ENCODE peak calls at places on chromosomes 12 and 14, in ten cellular contexts. Z is MM.1S, W is ascending aorta, P is nephron progenitor cell, E is progenitor cell of endocrine pancreas, V is Calu3, X is AG04449, B is fibroblast of pulmonary artery, I is foreskin fibroblast, R is NB4. M is an unnamed sample.

GRCh38 chr12:111446631-111447570 is 41.2 kb downstream of the SH2B3 start:
- DNase-seq in X (no peak), P (no peak), I (no peak), V (no peak), W (no peak), B (no peak), R (peak; percentile 11), E (no peak), Z (no peak), M (peak; percentile 1)

GRCh38 chr12:25689996-25690501 is 137.0 kb upstream of the LMNTD1 start:
- DNase-seq in W (no peak), B (peak; percentile 39), X (no peak), V (peak; percentile 31), E (no peak), I (peak; percentile 45), R (no peak), Z (no peak), P (no peak), M (no peak)

GRCh38 chr12:130335517-130336392 is 1.9 kb upstream of the PIWIL1 start:
- DNase-seq in R (peak; percentile 71), W (no peak), V (peak; percentile 50), I (peak; percentile 26), B (peak; percentile 66), X (no peak), Z (peak; percentile 23), P (peak; percentile 57), E (peak; percentile 44), M (peak; percentile 49)

GRCh38 chr12:85920324-85920947 is 46.3 kb downstream of the NTS start:
- DNase-seq in Z (peak; percentile 66), V (no peak), B (peak; percentile 46), R (peak; percentile 42), W (no peak), X (no peak), I (no peak), E (no peak), P (no peak), M (peak; percentile 18)

GRCh38 chr14:69048456-69048855 is 69.4 kb upstream of the ACTN1 start:
- DNase-seq in E (no peak), R (no peak), B (no peak), Z (no peak), V (peak; percentile 53), P (no peak), X (no peak), W (no peak), I (no peak), M (peak; percentile 34)

GRCh38 chr14:105209091-105209490 is 28.0 kb upstream of the NUDT14 start:
- DNase-seq in E (no peak), R (no peak), I (no peak), P (no peak), V (no peak), W (no peak), Z (no peak), B (no peak), X (no peak), M (no peak)

GRCh38 chr12:64895541-64895940 is 71.1 kb downstream of the TBC1D30 start:
- DNase-seq in B (peak; percentile 16), V (no peak), Z (no peak), X (no peak), R (no peak), P (no peak), W (no peak), I (peak; percentile 78), E (no peak), M (no peak)

GRCh38 chr14:81668626-81669274 is 135.1 kb upstream of the SEL1L start:
- DNase-seq in V (no peak), E (no peak), B (no peak), Z (no peak), W (no peak), R (no peak), P (no peak), I (no peak), X (no peak), M (no peak)

GRCh38 chr12:122527478-122527944 is 462 bp downstream of the KNTC1 start:
- DNase-seq in B (no peak), Z (peak; percentile 23), R (peak; percentile 86), I (no peak), V (peak; percentile 22), E (no peak), W (no peak), P (peak; percentile 22), X (no peak), M (peak; percentile 60)

DNA sequence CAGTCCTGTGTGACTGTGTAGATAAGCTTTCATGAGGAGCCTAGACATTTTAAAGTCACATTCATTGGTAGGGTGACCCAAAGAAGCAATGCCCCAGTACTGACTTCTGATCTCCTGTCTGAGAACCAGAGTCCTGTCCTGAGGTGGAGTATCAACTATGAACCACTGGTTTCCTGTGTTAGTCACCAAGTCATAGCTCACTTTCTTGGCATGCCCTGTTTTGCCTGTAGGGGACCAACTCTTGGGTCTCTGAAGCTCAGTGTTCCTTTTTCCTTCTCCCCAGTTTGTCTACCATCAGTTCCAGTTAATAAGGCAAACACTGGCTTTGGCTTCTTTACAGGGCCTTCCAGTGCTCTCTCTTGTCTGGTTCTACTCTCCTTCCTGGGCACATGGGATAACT is 97.4 kb downstream of the C12orf75 start:
- DNase-seq in B (peak; percentile 48), V (no peak), W (no peak), P (no peak), R (peak; percentile 28), I (no peak), X (no peak), E (no peak), Z (no peak), M (peak; percentile 11)
- TF ChIP-seq CTCF in B (peak; percentile 39), V (peak; percentile 15), W (peak; percentile 6), P (no peak), R (no peak), I (no peak), X (no peak), E (no peak), Z (peak; percentile 6), M (no peak)

DNA sequence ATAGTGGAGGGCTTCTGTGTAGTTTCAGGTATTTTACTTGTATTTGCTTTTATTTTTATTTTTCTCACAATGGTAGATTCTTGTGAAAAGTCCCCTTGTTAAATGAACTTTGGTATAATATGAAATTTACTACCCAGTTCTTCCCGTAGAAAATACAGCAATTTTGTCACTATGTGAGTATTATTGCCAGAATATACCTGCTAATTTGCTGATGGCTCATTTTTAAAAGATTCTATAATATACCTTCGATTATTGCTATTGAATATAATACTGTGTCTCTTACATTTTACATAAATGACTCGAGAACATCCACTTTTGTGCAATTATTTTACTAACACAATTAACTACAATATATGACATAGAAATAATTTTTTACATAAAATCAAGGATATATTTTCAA is 262.3 kb upstream of the NOVA1 start:
- DNase-seq in B (no peak), P (no peak), I (no peak), E (no peak), V (no peak), X (no peak), R (no peak), Z (no peak), W (no peak), M (no peak)
- TF ChIP-seq CTCF in B (no peak), P (no peak), I (no peak), E (no peak), V (no peak), X (no peak), R (no peak), Z (no peak), W (no peak), M (no peak)

GRCh38 chr12:117854339-117855012 is 114.3 kb downstream of the KSR2 start:
- DNase-seq in E (peak; percentile 58), V (peak; percentile 83), X (no peak), Z (peak; percentile 36), R (peak; percentile 84), P (peak; percentile 82), W (no peak), B (peak; percentile 54), I (peak; percentile 17), M (peak; percentile 60)
- TF ChIP-seq CTCF in E (peak; percentile 77), V (peak; percentile 89), X (peak; percentile 72), Z (peak; percentile 61), R (peak; percentile 98), P (peak; percentile 79), W (peak; percentile 25), B (peak; percentile 70), I (peak; percentile 81), M (peak; percentile 72)

DNA sequence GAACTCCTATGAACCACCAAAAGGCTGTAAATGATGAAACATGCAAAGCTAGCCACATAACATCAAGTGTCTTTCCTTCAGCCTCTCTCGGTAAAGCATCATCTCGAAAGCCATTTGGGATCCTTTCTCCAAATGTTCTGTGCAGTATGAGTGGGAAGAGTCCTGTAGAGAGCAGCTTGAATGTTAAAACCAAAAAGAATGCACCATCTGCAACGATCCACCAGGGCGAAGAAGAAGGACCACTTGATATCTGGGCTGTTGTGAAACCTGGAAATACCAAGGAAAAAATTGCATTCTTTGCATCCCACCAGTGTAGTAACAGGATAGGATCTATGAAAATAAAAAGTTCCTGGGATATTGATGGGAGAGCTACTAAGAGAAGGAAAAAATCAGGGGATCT is 61.2 kb downstream of the ATG14 start:
- DNase-seq in W (no peak), V (no peak), R (no peak), X (no peak), B (peak; percentile 11), P (no peak), Z (no peak), E (no peak), I (no peak), M (no peak)
- TF ChIP-seq CTCF in W (no peak), V (no peak), R (no peak), X (no peak), B (no peak), P (no peak), Z (no peak), E (no peak), I (no peak), M (no peak)

GRCh38 chr12:88393017-88393767 is 187.1 kb downstream of the KITLG start:
- DNase-seq in X (no peak), B (peak; percentile 60), W (no peak), V (peak; percentile 14), I (peak; percentile 38), R (peak; percentile 56), Z (peak; percentile 44), E (no peak), P (no peak), M (peak; percentile 53)
- TF ChIP-seq CTCF in X (no peak), B (peak; percentile 52), W (no peak), V (peak; percentile 57), I (peak; percentile 29), R (peak; percentile 60), Z (peak; percentile 59), E (peak; percentile 43), P (no peak), M (peak; percentile 43)

GRCh38 chr14:76091036-76091435 is 60.7 kb upstream of the GPATCH2L start:
- DNase-seq in R (peak; percentile 9), X (no peak), B (peak; percentile 10), V (no peak), Z (no peak), W (no peak), E (no peak), I (peak; percentile 24), P (no peak), M (no peak)
- TF ChIP-seq CTCF in R (no peak), X (no peak), B (peak; percentile 27), V (no peak), Z (no peak), W (peak; percentile 28), E (peak; percentile 31), I (peak; percentile 34), P (no peak), M (no peak)

GRCh38 chr12:104827587-104827986 is 130.5 kb downstream of the SLC41A2 start:
- DNase-seq in V (no peak), I (no peak), W (no peak), P (no peak), Z (no peak), E (no peak), R (no peak), B (peak; percentile 17), X (no peak), M (no peak)
- TF ChIP-seq CTCF in V (no peak), I (peak; percentile 10), W (peak; percentile 11), P (peak; percentile 21), Z (no peak), E (no peak), R (no peak), B (peak; percentile 41), X (no peak), M (no peak)

GRCh38 chr12:5648692-5649338 is 216.9 kb downstream of the NTF3 start:
- DNase-seq in P (peak; percentile 44), Z (peak; percentile 14), I (no peak), W (no peak), X (no peak), E (peak; percentile 43), R (peak; percentile 17), B (peak; percentile 24), V (peak; percentile 1), M (peak; percentile 9)
- TF ChIP-seq CTCF in P (peak; percentile 70), Z (peak; percentile 33), I (peak; percentile 69), W (peak; percentile 55), X (peak; percentile 69), E (peak; percentile 87), R (peak; percentile 33), B (peak; percentile 38), V (no peak), M (peak; percentile 39)